ENCODE peak calls at places on chromosomes 11 and 22, in ten cellular contexts. W, E, U, Q, M, Z, T, G, Y and K are unnamed samples.

GRCh38 chr11:16924826-16925494 is 89.3 kb downstream of the PLEKHA7 start:
- DNase-seq in W (peak; percentile 34), E (peak; percentile 43), U (peak; percentile 32), Q (peak; percentile 72), M (no peak), Z (peak; percentile 59), T (no peak), G (peak; percentile 40), Y (peak; percentile 96), K (no peak)

GRCh38 chr22:19002684-19003038 is 66.6 kb upstream of the PRODH start:
- DNase-seq in W (no peak), E (no peak), U (no peak), Q (no peak), M (no peak), Z (no peak), T (no peak), G (no peak), Y (no peak), K (no peak)

GRCh38 chr22:29700206-29700948 is 19.4 kb upstream of the CABP7 start:
- DNase-seq in W (no peak), E (no peak), U (no peak), Q (no peak), M (no peak), Z (no peak), T (no peak), G (peak; percentile 28), Y (no peak), K (no peak)

GRCh38 chr22:27135582-27135981 is 478.2 kb downstream of the MIAT start:
- DNase-seq in W (no peak), E (peak; percentile 65), U (peak; percentile 77), Q (no peak), M (no peak), Z (no peak), T (no peak), G (peak; percentile 72), Y (no peak), K (peak; percentile 54)

GRCh38 chr11:47269829-47270305 is at the start of gene MADD:
- DNase-seq in W (peak; percentile 73), E (peak; percentile 84), U (peak; percentile 79), Q (peak; percentile 84), M (peak; percentile 87), Z (peak; percentile 68), T (peak; percentile 65), G (peak; percentile 89), Y (peak; percentile 67), K (peak; percentile 43)

GRCh38 chr11:110087820-110088534 is 5.2 kb upstream of the ZC3H12C start:
- DNase-seq in W (no peak), E (peak; percentile 89), U (peak; percentile 71), Q (no peak), M (no peak), Z (no peak), T (no peak), G (peak; percentile 72), Y (no peak), K (peak; percentile 49)

GRCh38 chr22:25364736-25365241 is 145.3 kb downstream of the CRYBB2 start:
- DNase-seq in W (no peak), E (no peak), U (no peak), Q (no peak), M (no peak), Z (no peak), T (no peak), G (no peak), Y (no peak), K (no peak)

GRCh38 chr11:43419460-43419859 is 60.7 kb downstream of the TTC17 start:
- DNase-seq in W (no peak), E (peak; percentile 75), U (peak; percentile 70), Q (peak; percentile 21), M (no peak), Z (no peak), T (no peak), G (peak; percentile 59), Y (peak; percentile 63), K (no peak)

GRCh38 chr11:59429924-59430516 is 3.8 kb upstream of the OR5A2 start:
- DNase-seq in W (peak; percentile 23), E (peak; percentile 69), U (peak; percentile 68), Q (peak; percentile 79), M (peak; percentile 35), Z (no peak), T (peak; percentile 35), G (peak; percentile 48), Y (peak; percentile 86), K (peak; percentile 2)

GRCh38 chr22:35430897-35431322 is 31.0 kb downstream of the MCM5 start:
- DNase-seq in W (peak; percentile 77), E (peak; percentile 89), U (peak; percentile 90), Q (peak; percentile 84), M (no peak), Z (peak; percentile 75), T (no peak), G (peak; percentile 96), Y (peak; percentile 83), K (peak; percentile 60)

GRCh38 chr11:22337571-22338464 is at the start of gene SLC17A6:
- DNase-seq in W (no peak), E (peak; percentile 42), U (peak; percentile 47), Q (peak; percentile 90), M (no peak), Z (no peak), T (no peak), G (peak; percentile 59), Y (peak; percentile 57), K (peak; percentile 0)

GRCh38 chr11:46290598-46291309 is 13.3 kb downstream of the CREB3L1 start:
- DNase-seq in W (peak; percentile 90), E (peak; percentile 99), U (peak; percentile 98), Q (peak; percentile 90), M (no peak), Z (peak; percentile 78), T (no peak), G (peak; percentile 97), Y (peak; percentile 33), K (peak; percentile 98)

GRCh38 chr11:19441752-19442553 is 201.2 kb upstream of the E2F8 start:
- DNase-seq in W (no peak), E (peak; percentile 98), U (peak; percentile 97), Q (no peak), M (no peak), Z (no peak), T (peak; percentile 77), G (peak; percentile 95), Y (peak; percentile 95), K (peak; percentile 90)

GRCh38 chr11:117535870-117536411 is 208.3 kb downstream of the CEP164 start:
- DNase-seq in W (no peak), E (no peak), U (no peak), Q (no peak), M (no peak), Z (no peak), T (no peak), G (no peak), Y (no peak), K (no peak)

GRCh38 chr11:34775417-34775888 is 140.7 kb downstream of the APIP start:
- DNase-seq in W (no peak), E (no peak), U (no peak), Q (no peak), M (no peak), Z (no peak), T (no peak), G (no peak), Y (no peak), K (no peak)
- H3K4me3 ChIP-seq in W (no peak overlapping the region), E (no peak overlapping the region), U (no peak overlapping the region), Q (no peak overlapping the region), M (no peak overlapping the region), Z (no peak overlapping the region), T (no peak overlapping the region), G (no peak overlapping the region), Y (no peak overlapping the region), K (no peak overlapping the region)

GRCh38 chr11:88335284-88335683 is 2.3 kb downstream of the CTSC start:
- DNase-seq in W (no peak), E (no peak), U (no peak), Q (no peak), M (no peak), Z (no peak), T (no peak), G (no peak), Y (peak; percentile 6), K (no peak)
- H3K4me3 ChIP-seq in W (no peak overlapping the region), E (peak overlapping the region; percentile 79), U (peak overlapping the region; percentile 28), Q (peak overlapping the region; percentile 87), M (peak overlapping the region; percentile 79), Z (no peak overlapping the region), T (peak overlapping the region; percentile 90), G (no peak overlapping the region), Y (peak overlapping the region; percentile 98), K (peak overlapping the region; percentile 0)

DNA sequence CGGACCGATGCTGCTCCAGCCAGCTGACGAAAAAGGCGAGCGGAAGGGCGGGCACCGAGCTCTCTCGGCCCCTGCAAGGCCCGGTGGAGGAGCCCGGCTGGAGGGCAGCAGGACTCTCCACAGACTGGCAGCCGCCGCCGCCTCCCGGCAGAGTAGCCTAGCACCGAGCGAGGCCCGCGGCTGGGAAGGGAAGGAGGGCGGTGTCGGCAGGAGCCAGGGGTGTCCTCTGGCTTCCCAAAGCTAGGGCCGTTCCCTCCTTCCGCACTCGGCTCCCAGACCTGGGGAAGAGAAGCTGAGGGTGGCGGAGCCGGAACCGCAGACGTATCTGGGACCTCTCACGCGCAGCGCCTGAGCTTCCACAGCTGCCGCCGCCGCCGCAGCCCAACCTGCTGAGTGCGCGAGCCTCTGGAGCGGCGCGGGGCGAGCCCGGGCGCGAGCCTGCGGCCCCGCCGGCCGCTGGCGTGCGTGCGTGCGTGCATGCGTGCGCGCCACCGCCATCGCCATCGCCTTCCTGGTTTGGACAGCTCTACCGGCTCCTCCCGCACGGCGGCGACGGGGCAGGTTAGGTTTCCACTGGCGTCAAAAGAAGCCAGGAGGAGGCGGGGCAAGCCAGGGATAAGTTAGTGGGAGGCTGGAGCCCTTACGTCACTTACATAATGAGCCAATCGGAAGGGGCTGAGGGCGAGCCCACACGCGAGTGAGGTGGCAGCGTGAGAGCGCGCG is at the start of gene RAB6A:
- DNase-seq in W (peak; percentile 100), E (peak; percentile 100), U (peak; percentile 100), Q (peak; percentile 99), M (peak; percentile 99), Z (peak; percentile 100), T (peak; percentile 99), G (peak; percentile 100), Y (peak; percentile 100), K (peak; percentile 99)
- H3K4me3 ChIP-seq in W (peak within 1 kb of the TSS; percentile 98), E (peak within 1 kb of the TSS; percentile 93), U (peak within 1 kb of the TSS; percentile 88), Q (peak within 1 kb of the TSS; percentile 90), M (peak within 1 kb of the TSS; percentile 95), Z (peak within 1 kb of the TSS; percentile 98), T (peak within 1 kb of the TSS; percentile 66), G (peak within 1 kb of the TSS; percentile 99), Y (peak within 1 kb of the TSS; percentile 91), K (peak within 1 kb of the TSS; percentile 96)

DNA sequence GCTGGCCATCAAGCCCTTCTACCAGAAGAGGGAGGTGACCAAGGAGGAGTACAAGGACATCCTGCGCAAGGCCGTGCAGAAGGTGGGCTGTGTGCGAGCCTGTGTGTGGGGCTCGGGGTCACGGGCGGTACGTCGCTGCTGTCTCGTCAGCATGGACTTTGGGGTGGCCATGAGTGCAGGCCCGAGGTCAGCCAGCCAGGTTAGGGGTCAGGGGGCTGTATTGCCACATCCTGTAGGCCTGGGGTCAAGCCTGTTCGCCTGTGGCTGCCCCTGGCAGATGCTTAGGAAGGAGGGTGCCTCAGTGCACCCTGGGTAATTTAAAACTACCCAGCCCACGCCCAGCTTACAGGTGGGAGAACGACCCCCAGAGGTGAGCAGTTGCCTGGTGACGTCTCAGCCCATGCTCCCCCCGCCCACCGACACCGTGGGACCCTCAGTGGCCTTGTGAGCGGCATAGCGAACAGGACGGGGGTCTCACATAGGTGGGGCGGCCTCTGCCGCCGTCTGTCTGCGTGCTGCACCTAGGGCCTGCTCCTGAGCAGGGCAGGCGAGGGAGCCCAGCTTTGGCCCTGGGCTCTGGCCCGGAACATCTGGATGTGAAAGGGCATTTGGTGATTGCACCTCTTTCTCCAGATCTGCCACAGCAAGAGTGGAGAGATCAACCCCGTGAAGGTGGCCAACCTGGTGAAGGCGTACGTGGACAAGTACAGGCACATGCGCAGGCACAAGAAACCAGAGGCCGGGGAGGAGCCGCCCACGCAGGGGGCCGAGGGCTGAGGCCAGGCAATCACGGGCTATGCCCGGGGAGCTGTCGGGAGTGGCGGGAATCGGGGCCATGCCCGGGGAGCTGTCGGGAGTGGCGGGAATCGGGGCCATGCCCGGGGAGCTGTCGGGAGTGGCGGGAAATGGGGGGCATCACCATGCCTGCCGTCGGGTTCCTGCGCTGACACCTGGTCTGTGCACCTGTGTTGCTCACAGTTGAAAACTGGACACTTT is 4.5 kb downstream of the IRF7 start:
- DNase-seq in W (no peak), E (no peak), U (no peak), Q (no peak), M (no peak), Z (no peak), T (no peak), G (no peak), Y (no peak), K (no peak)
- H3K4me3 ChIP-seq in W (no peak overlapping the region), E (no peak overlapping the region), U (no peak overlapping the region), Q (no peak overlapping the region), M (no peak overlapping the region), Z (no peak overlapping the region), T (no peak overlapping the region), G (no peak overlapping the region), Y (no peak overlapping the region), K (no peak overlapping the region)